ENCODE peak calls at places on chromosomes 5 and 9, in ten cellular contexts. Y is GM12878, F is lung, U is psoas muscle, K is dorsolateral prefrontal cortex, L is fibroblast of lung, P is lower lobe of right lung, B is foreskin fibroblast, R is HCT116, T is AG10803. N is an unnamed sample.

GRCh38 chr5:96936431-96937221 is 746 bp downstream of the LNPEP start:
- DNase-seq in Y (no peak), L (peak), B (peak), U (peak), P (peak), R (no peak), K (no peak), F (no peak), T (peak), N (no peak)

GRCh38 chr5:140548791-140549190 is 1.3 kb downstream of the EIF4EBP3 start:
- DNase-seq in U (no peak), F (no peak), L (no peak), Y (no peak), K (no peak), R (no peak), T (no peak), B (no peak), P (no peak), N (no peak)

GRCh38 chr5:172299916-172300439 is 16.4 kb upstream of the UBTD2 start:
- DNase-seq in Y (no peak), F (no peak), U (no peak), R (no peak), L (peak), K (no peak), B (peak), T (no peak), P (no peak), N (peak)

GRCh38 chr9:70031141-70031545 is 12.5 kb upstream of the MAMDC2 start:
- DNase-seq in R (peak), B (peak), P (no peak), T (no peak), F (no peak), Y (no peak), L (peak), K (no peak), U (no peak), N (peak)

GRCh38 chr5:132829742-132830435 is 558 bp downstream of the SHROOM1 start:
- DNase-seq in Y (no peak), F (peak), K (peak), P (peak), R (peak), T (peak), U (peak), L (peak), B (peak), N (peak)

GRCh38 chr9:71683598-71684235 is 84.6 kb downstream of the CEMIP2 start:
- DNase-seq in R (peak), K (peak), T (peak), F (no peak), U (no peak), P (peak), B (peak), L (peak), Y (no peak), N (peak)

GRCh38 chr9:106726070-106726815 is 136.7 kb upstream of the ZNF462 start:
- DNase-seq in T (no peak), U (peak), Y (no peak), B (peak), L (no peak), F (no peak), R (no peak), K (no peak), P (no peak), N (peak)

GRCh38 chr9:112533660-112534059 is 47.0 kb downstream of the KIAA1958 start:
- DNase-seq in K (no peak), B (no peak), P (no peak), Y (no peak), T (no peak), U (no peak), F (no peak), L (no peak), R (no peak), N (no peak)

DNA sequence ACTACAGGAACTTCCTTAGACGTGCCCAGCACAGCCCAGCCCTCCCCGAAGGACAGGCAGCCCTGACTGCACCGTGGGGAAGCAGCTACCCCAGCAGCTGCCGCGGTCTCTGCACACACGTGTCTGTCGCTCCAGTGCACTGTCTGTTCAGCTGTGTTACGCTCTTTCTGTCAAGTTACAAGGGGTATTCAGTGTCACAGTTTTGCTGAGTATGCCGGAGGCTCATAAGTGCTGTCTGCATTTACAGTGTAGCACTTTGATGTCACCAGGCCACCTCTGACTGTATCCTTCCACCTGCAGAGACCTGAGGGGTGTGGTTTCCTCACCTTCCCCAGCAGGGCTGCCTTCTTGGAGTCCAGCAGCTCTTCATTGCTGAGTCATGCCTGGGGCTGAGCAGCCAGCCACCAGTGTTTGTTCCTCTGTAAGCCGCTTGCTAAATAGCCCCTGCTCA is 126.8 kb downstream of the EHMT1 start:
- DNase-seq in U (no peak), L (no peak), B (no peak), R (peak), P (no peak), Y (peak), F (no peak), K (no peak), T (no peak), N (peak)
- H3K4me3 ChIP-seq in U (peak), L (no peak), B (no peak), R (no peak), P (no peak), Y (peak), F (no peak), K (no peak), T (no peak), N (no peak)

GRCh38 chr5:74032617-74033016 is 406.6 kb downstream of the ARHGEF28 start:
- DNase-seq in P (no peak), T (no peak), U (no peak), F (no peak), B (no peak), Y (no peak), L (no peak), K (no peak), R (no peak), N (no peak)

GRCh38 chr5:74031536-74031935 is 405.5 kb downstream of the ARHGEF28 start:
- DNase-seq in K (no peak), F (no peak), L (no peak), T (no peak), B (no peak), R (no peak), P (no peak), U (no peak), Y (no peak), N (no peak)

GRCh38 chr5:74040065-74040551 is 414.1 kb downstream of the ARHGEF28 start:
- DNase-seq in B (peak), P (no peak), F (no peak), T (peak), U (no peak), K (no peak), L (peak), Y (no peak), R (no peak), N (peak)

GRCh38 chr5:74034738-74035137 is 408.7 kb downstream of the ARHGEF28 start:
- DNase-seq in F (no peak), B (peak), L (peak), P (no peak), K (peak), R (no peak), U (no peak), Y (no peak), T (peak), N (peak)

DNA sequence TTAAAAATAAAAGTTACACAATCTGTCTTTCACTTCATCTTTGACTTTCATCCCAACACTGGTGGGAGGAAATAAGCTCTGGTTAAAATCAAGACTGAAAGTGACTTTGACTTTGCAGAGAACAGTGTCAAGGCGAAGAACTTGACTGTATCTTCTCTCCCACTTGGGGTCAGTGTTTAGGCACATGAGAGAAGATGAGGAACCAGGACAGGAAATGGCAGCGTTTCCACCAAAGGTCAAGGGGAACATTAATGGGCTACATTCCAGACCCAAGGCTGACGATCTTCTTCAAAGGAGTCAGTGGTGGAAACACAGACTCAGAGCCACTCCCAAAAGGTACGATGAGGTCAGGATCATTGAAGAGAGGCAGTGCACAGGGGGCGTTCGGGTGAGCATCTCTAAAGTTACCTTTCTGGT is 409.5 kb downstream of the ARHGEF28 start:
- DNase-seq in P (no peak), K (no peak), U (no peak), Y (peak), T (peak), L (peak), R (peak), B (peak), F (peak), N (peak)
- TF ChIP-seq CTCF in P (peak), K (peak), U (peak), Y (peak), T (peak), L (peak), R (peak), B (peak), F (peak), N (peak)

GRCh38 chr9:34343605-34344004 is 14.2 kb downstream of the NUDT2 start:
- DNase-seq in L (no peak), U (peak), K (no peak), R (no peak), T (no peak), P (no peak), B (no peak), Y (no peak), F (no peak), N (no peak)
- H3K4me3 ChIP-seq in L (no peak), U (no peak), K (no peak), R (no peak), T (no peak), P (no peak), B (no peak), Y (no peak), F (no peak), N (no peak)

GRCh38 chr9:93684806-93685553 is 108.6 kb downstream of the PHF2 start:
- DNase-seq in T (peak), K (no peak), U (no peak), L (no peak), R (no peak), Y (no peak), F (peak), P (no peak), B (no peak), N (peak)
- TF ChIP-seq CTCF in T (peak), K (no peak), U (no peak), L (no peak), R (peak), Y (no peak), F (no peak), P (no peak), B (peak), N (peak)

DNA sequence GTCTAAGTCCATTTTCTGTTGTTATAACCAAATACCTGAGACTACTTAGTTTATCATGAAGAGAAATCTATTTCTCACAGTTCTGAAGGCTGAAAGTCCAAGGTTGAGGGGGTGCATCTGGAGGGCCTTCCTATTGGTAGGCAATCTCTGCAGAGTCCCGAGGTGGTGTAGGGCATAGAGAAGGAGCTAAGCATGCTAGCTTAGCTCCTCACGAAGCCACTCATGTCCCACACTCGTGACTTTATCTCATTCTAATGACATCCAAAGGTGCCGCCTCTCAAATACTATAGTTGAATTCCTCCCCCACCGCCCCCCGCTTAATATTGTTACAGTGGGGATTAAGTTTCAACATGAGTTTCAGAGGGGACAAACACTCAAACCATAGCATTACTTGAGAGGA is 36.0 kb upstream of the ZBED3 start:
- DNase-seq in T (no peak), L (no peak), P (no peak), B (no peak), Y (no peak), K (no peak), U (no peak), R (no peak), F (no peak), N (no peak)
- H3K4me3 ChIP-seq in T (no peak), L (no peak), P (no peak), B (no peak), Y (no peak), K (no peak), U (no peak), R (no peak), F (no peak), N (no peak)

DNA sequence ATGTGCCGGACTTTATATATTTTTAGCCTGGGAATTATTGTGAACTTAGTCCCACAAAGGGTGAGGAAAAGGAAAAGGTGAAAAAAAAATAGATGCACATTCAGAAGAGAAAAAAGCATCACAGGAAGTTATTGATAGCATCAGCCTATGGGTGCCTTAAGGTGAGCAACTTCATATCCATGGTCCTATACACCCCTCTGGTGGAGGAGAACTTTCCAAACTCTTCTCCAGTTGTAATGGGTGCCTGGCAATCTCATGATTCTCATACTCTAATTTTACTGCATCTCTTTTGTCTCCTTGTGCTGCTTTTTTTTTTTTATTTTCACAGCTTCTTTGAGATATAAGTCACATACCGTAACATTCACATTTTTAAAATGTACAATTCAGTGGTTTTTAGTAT is 107.4 kb downstream of the JAKMIP2 start:
- DNase-seq in F (no peak), T (no peak), P (no peak), L (no peak), R (no peak), Y (no peak), K (no peak), B (no peak), U (no peak), N (no peak)
- TF ChIP-seq CTCF in F (no peak), T (no peak), P (no peak), L (no peak), R (no peak), Y (no peak), K (no peak), B (no peak), U (no peak), N (no peak)

GRCh38 chr9:35919212-35920003 is 10.1 kb downstream of the SPAAR start:
- DNase-seq in P (no peak), U (no peak), R (no peak), B (no peak), F (no peak), L (no peak), T (no peak), Y (no peak), K (no peak), N (no peak)
- H3K4me3 ChIP-seq in P (no peak), U (no peak), R (no peak), B (no peak), F (no peak), L (no peak), T (no peak), Y (no peak), K (no peak), N (no peak)

GRCh38 chr5:41955432-41956024 is 30.4 kb downstream of the FBXO4 start:
- DNase-seq in K (no peak), U (no peak), P (no peak), T (no peak), L (no peak), R (no peak), B (no peak), F (no peak), Y (no peak), N (no peak)
- TF ChIP-seq CTCF in K (no peak), U (no peak), P (no peak), T (no peak), L (no peak), R (no peak), B (no peak), F (no peak), Y (no peak), N (no peak)

GRCh38 chr5:59790399-59791130 is 103.0 kb downstream of the PDE4D start:
- DNase-seq in K (peak), R (no peak), T (peak), B (peak), F (no peak), P (no peak), Y (no peak), U (no peak), L (no peak), N (peak)
- H3K4me3 ChIP-seq in K (no peak), R (no peak), T (no peak), B (no peak), F (no peak), P (no peak), Y (no peak), U (no peak), L (no peak), N (peak)